ENCODE peak calls at places on chromosomes 11 and 22, in five cellular contexts. B is neuronal stem cell, I is A549, C is keratinocyte, O is GM23338. S is an unnamed sample.
A peak's percentile ranks its signal among the peaks of the same experiment; 100 is the strongest.

GRCh38 chr22:36232715-36233401 is 6.5 kb downstream of the APOL2 start:
- DNase-seq in B (no peak), I (no peak), C (no peak), O (no peak), S (no peak)

GRCh38 chr11:69115586-69116560 is 39.9 kb upstream of the SMIM38 start:
- DNase-seq in B (no peak), I (peak; percentile 35), C (no peak), O (no peak), S (peak; percentile 22)

GRCh38 chr22:36298601-36299000 is 45.7 kb downstream of the APOL1 start:
- DNase-seq in B (no peak), I (no peak), C (no peak), O (no peak), S (no peak)

GRCh38 chr11:64644348-64645242 is 53.6 kb downstream of the SLC22A12 start:
- DNase-seq in B (no peak), I (peak; percentile 48), C (no peak), O (peak; percentile 71), S (no peak)

GRCh38 chr11:106379712-106380111 is 302.2 kb downstream of the AASDHPPT start:
- DNase-seq in B (no peak), I (no peak), C (no peak), O (no peak), S (no peak)

GRCh38 chr22:32480238-32480637 is 5.6 kb downstream of the FBXO7 start:
- DNase-seq in B (no peak), I (no peak), C (no peak), O (no peak), S (no peak)

GRCh38 chr22:42646569-42647525 is 2.3 kb downstream of the CYB5R3 start:
- DNase-seq in B (no peak), I (no peak), C (no peak), O (no peak), S (peak; percentile 9)

GRCh38 chr22:29485448-29485847 is 5.4 kb downstream of the NEFH start:
- DNase-seq in B (no peak), I (no peak), C (no peak), O (no peak), S (no peak)

GRCh38 chr11:93225642-93226041 is 27.9 kb upstream of the SLC36A4 start:
- DNase-seq in B (no peak), I (peak; percentile 13), C (no peak), O (peak; percentile 8), S (no peak)

GRCh38 chr22:44399196-44399837 is 86.6 kb upstream of the SHISAL1 start:
- DNase-seq in B (no peak), I (no peak), C (no peak), O (no peak), S (no peak)

GRCh38 chr11:115220881-115221280 is 283.3 kb downstream of the CADM1 start:
- DNase-seq in B (no peak), I (no peak), C (no peak), O (no peak), S (no peak)

GRCh38 chr11:100978942-100979341 is 150.7 kb downstream of the PGR start:
- DNase-seq in B (no peak), I (no peak), C (no peak), O (no peak), S (no peak)

GRCh38 chr11:121466063-121466794 is 13.5 kb upstream of the SORL1-AS1 start:
- DNase-seq in B (no peak), I (peak; percentile 86), C (peak; percentile 95), O (peak; percentile 90), S (peak; percentile 95)
- H3K4me3 ChIP-seq in B (no peak overlapping the region), I (no peak overlapping the region), C (peak overlapping the region; percentile 34), O (peak overlapping the region; percentile 35), S (peak overlapping the region; percentile 15)

GRCh38 chr11:1843796-1844195 is 5.0 kb downstream of the TNNI2 start:
- DNase-seq in B (no peak), I (no peak), C (no peak), O (no peak), S (no peak)

GRCh38 chr11:1845571-1846452 is 7.0 kb downstream of the TNNI2 start:
- DNase-seq in B (no peak), I (no peak), C (no peak), O (no peak), S (no peak)

GRCh38 chr11:1844221-1845094 is 5.7 kb downstream of the TNNI2 start:
- DNase-seq in B (no peak), I (no peak), C (no peak), O (no peak), S (no peak)

GRCh38 chr11:1846453-1846932 is 6.4 kb upstream of the LSP1 start:
- DNase-seq in B (no peak), I (no peak), C (no peak), O (no peak), S (no peak)

GRCh38 chr11:1845095-1845429 is 6.3 kb downstream of the TNNI2 start:
- DNase-seq in B (no peak), I (no peak), C (no peak), O (no peak), S (no peak)
- H3K4me2 ChIP-seq in B (no peak overlapping the region), I (peak overlapping the region; percentile 41), C (no peak overlapping the region), O (no peak overlapping the region), S (no peak overlapping the region)

GRCh38 chr11:128451651-128452470 is 135.5 kb downstream of the ETS1 start:
- DNase-seq in B (no peak), I (no peak), C (no peak), O (peak; percentile 34), S (peak; percentile 70)
- H3K4me3 ChIP-seq in B (no peak overlapping the region), I (no peak overlapping the region), C (no peak overlapping the region), O (no peak overlapping the region), S (peak overlapping the region; percentile 15)

GRCh38 chr11:30465192-30465591 is 121.0 kb downstream of the MPPED2 start:
- DNase-seq in B (no peak), I (no peak), C (no peak), O (no peak), S (no peak)
- H3K4me2 ChIP-seq in B (no peak overlapping the region), I (no peak overlapping the region), C (no peak overlapping the region), O (no peak overlapping the region), S (no peak overlapping the region)

DNA sequence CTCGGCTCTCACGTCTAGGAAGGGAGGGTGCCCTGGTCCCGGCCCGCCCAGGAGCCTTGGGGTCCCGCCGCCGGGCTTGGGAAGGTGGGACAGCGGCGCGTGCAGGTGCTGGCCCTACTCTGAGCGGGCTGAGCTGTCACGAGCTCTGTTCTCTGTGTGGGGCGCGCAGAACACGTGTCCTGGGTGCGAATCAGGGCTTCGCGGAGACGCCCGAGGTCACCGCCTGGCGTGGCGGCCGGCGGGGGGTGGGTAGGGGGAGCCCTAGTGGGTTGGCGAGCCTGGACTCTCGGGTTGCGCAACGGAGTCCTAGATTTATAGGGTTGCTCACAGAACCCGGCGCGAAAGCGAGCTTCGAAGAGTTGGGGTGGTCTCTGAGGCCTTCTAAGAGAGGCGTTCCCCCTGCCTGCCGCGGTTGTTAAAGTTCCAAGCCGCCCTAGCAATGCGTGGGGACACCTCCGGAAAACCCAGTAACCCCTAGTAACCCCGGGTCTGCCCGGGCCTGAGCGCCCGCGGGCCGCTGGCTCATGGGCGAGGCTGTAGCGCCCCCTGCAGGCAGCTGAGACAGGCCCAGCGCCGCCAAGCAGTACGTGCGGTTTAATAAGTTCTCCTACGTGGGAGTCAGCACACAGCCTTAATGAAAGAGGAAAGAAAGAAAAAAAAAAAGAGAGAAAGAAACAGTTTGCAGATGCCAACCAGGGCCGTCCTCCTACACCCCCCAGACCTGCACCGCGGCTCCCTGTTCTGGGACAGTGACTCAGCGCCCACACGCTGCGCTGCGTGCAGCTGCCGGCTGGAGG is 2.7 kb downstream of the ADM start:
- DNase-seq in B (peak; percentile 79), I (peak; percentile 91), C (no peak), O (peak; percentile 88), S (peak; percentile 76)
- H3K4me3 ChIP-seq in B (peak overlapping the region; percentile 83), I (peak overlapping the region; percentile 75), C (peak overlapping the region; percentile 97), O (peak overlapping the region; percentile 92), S (peak overlapping the region; percentile 88)

DNA sequence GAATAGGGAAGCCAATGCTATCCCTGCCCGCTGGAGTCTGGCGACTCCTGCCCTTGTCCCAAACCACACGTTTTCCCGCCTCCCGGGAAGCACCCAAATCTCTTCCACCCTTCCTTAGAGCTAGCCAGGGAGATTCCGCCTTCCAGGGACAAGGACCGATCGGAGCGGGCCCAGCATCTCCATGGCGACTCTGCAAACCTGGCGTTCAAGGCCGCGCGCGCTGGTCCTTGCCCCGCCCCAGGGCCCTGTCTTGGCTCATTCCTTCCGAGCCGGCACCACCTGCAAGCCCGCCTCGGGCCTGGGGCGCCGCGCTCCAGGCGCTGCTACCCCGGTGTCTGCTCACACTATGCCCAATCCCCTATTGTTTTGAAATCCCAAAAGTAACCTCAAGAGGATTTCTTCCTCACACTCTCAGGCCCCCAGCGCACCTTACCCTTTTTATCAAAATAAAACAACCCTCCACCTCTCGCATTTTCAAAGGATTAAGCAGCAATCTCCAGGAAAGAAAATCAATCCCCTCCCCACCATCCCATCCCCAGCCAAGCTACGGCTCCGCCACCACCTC is 994 bp downstream of the SLC1A2 start:
- DNase-seq in B (peak; percentile 3), I (no peak), C (no peak), O (peak; percentile 80), S (no peak)
- H3K4me2 ChIP-seq in B (peak overlapping the region; percentile 99), I (peak overlapping the region; percentile 100), C (peak overlapping the region; percentile 38), O (peak overlapping the region; percentile 94), S (peak overlapping the region; percentile 88)

GRCh38 chr22:21032037-21032842 is at the start of gene SLC7A4:
- DNase-seq in B (no peak), I (no peak), C (no peak), O (peak; percentile 51), S (no peak)
- H3K4me3 ChIP-seq in B (no peak within 1 kb of the TSS), I (no peak within 1 kb of the TSS), C (no peak within 1 kb of the TSS), O (peak within 1 kb of the TSS; percentile 76), S (no peak within 1 kb of the TSS)

DNA sequence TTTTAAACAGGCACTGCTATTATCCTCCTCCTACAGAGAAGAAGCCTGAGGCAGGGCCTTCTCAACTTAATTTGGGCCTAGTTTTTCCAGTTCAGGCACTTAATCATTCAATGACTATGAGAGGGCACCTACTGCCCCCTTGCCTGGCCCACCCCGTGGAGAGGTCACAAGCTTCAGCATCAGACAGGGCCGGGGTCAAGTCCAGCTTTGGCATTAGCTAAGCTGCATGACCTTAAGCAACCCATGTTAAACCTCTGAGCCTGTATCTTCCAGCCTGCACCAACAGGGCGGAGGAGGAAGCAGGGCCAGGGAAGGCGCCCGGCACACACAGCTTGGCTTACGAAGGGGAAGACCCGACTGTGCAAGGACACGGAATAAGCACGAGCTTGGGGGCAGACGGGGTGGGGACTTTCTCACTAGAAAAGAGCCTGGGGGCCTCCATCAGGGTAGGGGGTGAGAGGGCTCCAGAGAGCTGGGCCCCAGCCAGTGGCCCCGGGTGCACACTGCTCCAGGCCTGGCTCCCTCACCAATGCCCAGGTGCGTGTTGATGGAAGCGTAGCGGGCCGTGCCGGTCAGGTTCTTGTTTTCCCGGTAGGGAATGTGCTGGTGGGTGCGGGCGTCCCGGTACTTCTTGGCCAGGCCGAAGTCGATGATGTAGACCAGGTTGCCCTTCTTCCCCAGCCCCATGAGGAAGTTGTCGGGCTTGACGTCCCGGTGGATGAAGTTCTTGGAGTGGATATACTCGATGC is 16.9 kb downstream of the CSNK1E start:
- DNase-seq in B (no peak), I (no peak), C (no peak), O (no peak), S (no peak)
- H3K4me2 ChIP-seq in B (no peak overlapping the region), I (no peak overlapping the region), C (peak overlapping the region; percentile 12), O (no peak overlapping the region), S (no peak overlapping the region)

GRCh38 chr11:125494601-125494986 is 1.5 kb downstream of the FEZ1 start:
- DNase-seq in B (no peak), I (no peak), C (no peak), O (no peak), S (no peak)
- H3K4me3 ChIP-seq in B (peak overlapping the region; percentile 77), I (no peak overlapping the region), C (peak overlapping the region; percentile 97), O (peak overlapping the region; percentile 94), S (peak overlapping the region; percentile 71)